ENCODE peak calls at places on chromosomes 5 and 9, in six cellular contexts. A, U, C, T, Y and L are unnamed samples.

GRCh38 chr5:177448244-177448950 is 1.8 kb downstream of the PRR7 start:
- DNase-seq in C (no peak), U (no peak), T (no peak), Y (no peak), A (no peak), L (no peak)

GRCh38 chr5:133121080-133121479 is 69.3 kb downstream of the HSPA4 start:
- DNase-seq in A (no peak), Y (no peak), U (no peak), T (no peak), C (no peak), L (no peak)

GRCh38 chr5:83401122-83401620 is 70.4 kb upstream of the VCAN start:
- DNase-seq in T (no peak), C (peak), A (no peak), Y (peak), U (no peak), L (no peak)

GRCh38 chr5:10306114-10306513 is 1.6 kb downstream of the CMBL start:
- DNase-seq in Y (no peak), C (no peak), U (peak), T (no peak), A (no peak), L (no peak)

GRCh38 chr5:55708732-55709131 is 3.4 kb downstream of the SLC38A9 start:
- DNase-seq in A (peak), C (peak), U (no peak), Y (no peak), T (peak), L (peak)

GRCh38 chr5:23445573-23445972 is 61.8 kb upstream of the PRDM9 start:
- DNase-seq in C (no peak), Y (no peak), A (no peak), U (no peak), T (peak), L (peak)

GRCh38 chr5:74205745-74206570 is 434.6 kb downstream of the ENC1 start:
- DNase-seq in A (no peak), C (no peak), Y (no peak), T (no peak), U (no peak), L (peak)

GRCh38 chr9:135299239-135299590 is 180.4 kb upstream of the PPP1R26 start:
- DNase-seq in U (no peak), Y (no peak), T (no peak), C (no peak), A (no peak), L (no peak)

GRCh38 chr9:18979367-18979766 is 53.6 kb downstream of the SAXO1 start:
- DNase-seq in A (peak), Y (no peak), T (peak), U (no peak), C (peak), L (peak)

GRCh38 chr5:143016777-143017374 is 246.7 kb downstream of the ARHGAP26 start:
- DNase-seq in Y (peak), T (peak), U (no peak), C (peak), A (peak), L (peak)

GRCh38 chr5:128213340-128213739 is 129.8 kb downstream of the SLC12A2 start:
- DNase-seq in C (peak), A (peak), Y (peak), T (peak), U (no peak), L (peak)

GRCh38 chr9:129175825-129176633 is 2.0 kb downstream of the IER5L start:
- DNase-seq in Y (peak), C (peak), T (peak), A (peak), U (peak), L (peak)

GRCh38 chr5:41527201-41527779 is 16.9 kb upstream of the PLCXD3 start:
- DNase-seq in Y (no peak), A (peak), T (peak), U (no peak), C (peak), L (peak)

GRCh38 chr5:149015561-149015960 is 47.3 kb downstream of the SH3TC2 start:
- DNase-seq in C (no peak), Y (no peak), U (no peak), A (peak), T (no peak), L (no peak)

GRCh38 chr5:148746826-148747535 is 79.4 kb upstream of the ADRB2 start:
- DNase-seq in C (peak), U (no peak), T (peak), Y (no peak), A (peak), L (no peak)

GRCh38 chr9:134323741-134324358 is 2.4 kb upstream of the RXRA start:
- DNase-seq in U (peak), A (no peak), C (no peak), T (peak), Y (no peak), L (peak)

GRCh38 chr5:52007230-52007858 is 624.1 kb downstream of the ISL1 start:
- DNase-seq in Y (peak), C (peak), U (no peak), T (peak), A (peak), L (peak)

GRCh38 chr5:37208883-37209808 is 40.0 kb downstream of the CPLANE1 start:
- DNase-seq in A (peak), C (peak), Y (peak), T (no peak), U (no peak), L (no peak)

GRCh38 chr9:90870646-90871326 is 69.2 kb downstream of the SYK start:
- DNase-seq in A (peak), Y (peak), C (peak), U (no peak), T (peak), L (peak)

GRCh38 chr9:33782395-33783152 is 12.8 kb upstream of the PRSS3 start:
- DNase-seq in Y (no peak), T (no peak), C (peak), A (peak), U (no peak), L (peak)

GRCh38 chr5:22541037-22541436 is 312.1 kb downstream of the CDH12 start:
- DNase-seq in T (no peak), Y (no peak), C (no peak), U (no peak), A (no peak), L (peak)

GRCh38 chr9:116687074-116687761 is at the start of gene TRIM32:
- DNase-seq in C (peak), T (peak), U (peak), Y (peak), A (peak), L (peak)

GRCh38 chr5:169629847-169630548 is 7.1 kb upstream of the DOCK2 start:
- DNase-seq in C (peak), U (no peak), Y (no peak), T (peak), A (peak), L (peak)

GRCh38 chr5:54996476-54996875 is 11.1 kb upstream of the ESM1 start:
- DNase-seq in C (no peak), T (no peak), U (no peak), A (peak), Y (no peak), L (no peak)

GRCh38 chr9:125428515-125429467 is 167.2 kb downstream of the GAPVD1 start:
- DNase-seq in A (no peak), C (no peak), T (no peak), U (peak), Y (no peak), L (no peak)

GRCh38 chr5:178551059-178551458 is 39.1 kb downstream of the COL23A1 start:
- DNase-seq in T (no peak), Y (peak), A (peak), U (no peak), C (peak), L (peak)

GRCh38 chr9:19294219-19294618 is 63.7 kb downstream of the DENND4C start:
- DNase-seq in T (no peak), Y (no peak), A (no peak), U (no peak), C (no peak), L (no peak)

GRCh38 chr9:99360026-99360425 is 137.9 kb downstream of the SEC61B start:
- DNase-seq in Y (no peak), A (no peak), U (no peak), C (no peak), T (no peak), L (no peak)

GRCh38 chr9:78054180-78054579 is 22.6 kb upstream of the GNAQ start:
- DNase-seq in A (no peak), T (peak), U (no peak), C (no peak), Y (no peak), L (no peak)

GRCh38 chr9:127225747-127226646 is 38.6 kb upstream of the GARNL3 start:
- DNase-seq in Y (peak), A (no peak), U (no peak), C (no peak), T (no peak), L (no peak)

GRCh38 chr5:40734986-40735385 is 20.8 kb downstream of the TTC33 start:
- DNase-seq in A (peak), Y (no peak), U (no peak), T (no peak), C (peak), L (no peak)

GRCh38 chr5:1220351-1220750 is 4.8 kb upstream of the SLC6A18 start:
- DNase-seq in C (no peak), T (no peak), U (no peak), Y (no peak), A (no peak), L (no peak)

GRCh38 chr9:3736186-3736585 is 210.4 kb upstream of the RFX3 start:
- DNase-seq in A (no peak), U (no peak), Y (no peak), T (no peak), C (peak), L (no peak)

GRCh38 chr5:81020478-81021167 is 60.5 kb downstream of the RASGRF2 start:
- DNase-seq in U (no peak), A (no peak), Y (no peak), T (peak), C (no peak), L (peak)

GRCh38 chr9:134057751-134058701 is 9.8 kb downstream of the BRD3 start:
- DNase-seq in Y (no peak), A (no peak), T (no peak), C (no peak), U (peak), L (no peak)

GRCh38 chr9:109143881-109144562 is 23.0 kb downstream of the FRRS1L start:
- DNase-seq in U (no peak), T (peak), C (peak), A (no peak), Y (peak), L (peak)

GRCh38 chr5:32223972-32224608 is 50.0 kb upstream of the GOLPH3 start:
- DNase-seq in A (no peak), T (peak), C (peak), Y (no peak), U (no peak), L (peak)

GRCh38 chr9:83013867-83014605 is 48.9 kb downstream of the RASEF start:
- DNase-seq in C (peak), Y (no peak), T (peak), A (no peak), U (no peak), L (no peak)

DNA sequence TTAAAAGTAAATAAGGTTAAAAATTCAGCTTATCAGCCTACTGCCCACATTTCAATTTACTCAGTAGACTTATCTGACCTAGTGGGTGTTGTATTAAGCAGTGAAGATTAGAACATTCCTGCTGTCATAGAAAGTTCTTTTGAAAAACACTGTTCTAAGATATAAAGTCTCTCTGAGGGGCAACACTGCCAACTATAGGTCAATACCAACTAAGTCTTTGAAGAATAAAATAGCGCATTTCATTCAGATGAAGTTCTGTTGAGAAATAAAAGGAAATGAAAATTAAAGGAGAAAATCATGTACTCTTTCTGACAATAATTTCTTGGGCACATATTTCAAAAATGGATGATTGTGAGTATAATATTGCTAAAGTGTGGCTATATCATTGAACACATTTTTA is 86.8 kb downstream of the PTPRD start:
- DNase-seq in Y (no peak), A (no peak), T (no peak), C (no peak), U (no peak), L (no peak)
- TF ChIP-seq CTCF in Y (no peak), A (no peak), T (peak), C (no peak), U (no peak), L (no peak)

GRCh38 chr5:140827704-140828401 is at the start of gene PCDHA6:
- DNase-seq in Y (no peak), A (peak), U (no peak), T (no peak), C (no peak), L (peak)
- TF ChIP-seq CTCF in Y (no peak), A (no peak), U (no peak), T (peak), C (no peak), L (peak)

GRCh38 chr5:3598236-3598635 is 2.6 kb downstream of the IRX1 start:
- DNase-seq in Y (no peak), U (no peak), T (peak), A (no peak), C (no peak), L (peak)

GRCh38 chr5:3600106-3600997 is 4.7 kb downstream of the IRX1 start:
- DNase-seq in T (peak), A (no peak), Y (peak), C (no peak), U (no peak), L (no peak)

GRCh38 chr5:3598725-3599282 is 3.2 kb downstream of the IRX1 start:
- DNase-seq in U (no peak), T (peak), Y (no peak), C (no peak), A (no peak), L (peak)

GRCh38 chr5:3601060-3601710 is 5.6 kb downstream of the IRX1 start:
- DNase-seq in A (no peak), U (no peak), C (no peak), T (peak), Y (no peak), L (no peak)

GRCh38 chr5:3599283-3600105 is 3.9 kb downstream of the IRX1 start:
- DNase-seq in U (no peak), T (peak), C (no peak), A (no peak), Y (peak), L (no peak)
- TF ChIP-seq CTCF in U (no peak), T (peak), C (no peak), A (no peak), Y (no peak), L (no peak)

GRCh38 chr9:107816187-107817021 is 326.8 kb upstream of the KLF4 start:
- DNase-seq in T (no peak), Y (peak), A (no peak), C (no peak), U (no peak), L (no peak)
- TF ChIP-seq CTCF in T (no peak), Y (no peak), A (no peak), C (no peak), U (no peak), L (no peak)

DNA sequence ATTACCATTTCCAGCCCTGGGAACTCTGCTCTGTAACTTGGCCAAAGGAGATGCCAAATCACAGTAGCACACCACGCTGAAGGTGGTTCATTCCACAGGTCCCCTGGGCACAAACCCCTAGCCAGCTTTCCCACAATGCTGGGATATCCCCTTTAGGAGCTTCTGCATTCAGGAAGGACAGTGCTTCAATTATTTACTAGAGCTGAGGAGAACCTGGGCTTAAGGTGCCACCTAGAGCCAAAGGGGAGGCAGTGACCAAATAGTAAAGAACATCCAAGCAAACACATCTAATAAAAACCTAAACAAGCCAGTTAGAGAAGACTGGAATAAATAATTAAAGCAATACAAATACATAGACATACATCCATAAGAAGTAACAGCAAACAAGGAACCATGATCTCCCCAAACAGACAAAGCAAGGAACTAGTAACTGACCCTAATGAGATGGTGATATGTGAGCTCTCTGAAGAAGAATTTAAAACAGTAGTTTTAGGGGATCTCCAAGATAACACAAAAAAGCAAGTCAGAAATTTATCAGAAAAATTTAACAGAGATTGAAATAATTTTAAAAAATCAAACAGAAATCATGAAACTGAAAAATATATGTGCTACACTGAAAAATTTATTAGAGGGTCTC is 14.6 kb downstream of the KIF4B start:
- DNase-seq in Y (no peak), U (no peak), T (peak), C (no peak), A (peak), L (peak)
- TF ChIP-seq CTCF in Y (peak), U (no peak), T (peak), C (peak), A (peak), L (peak)

DNA sequence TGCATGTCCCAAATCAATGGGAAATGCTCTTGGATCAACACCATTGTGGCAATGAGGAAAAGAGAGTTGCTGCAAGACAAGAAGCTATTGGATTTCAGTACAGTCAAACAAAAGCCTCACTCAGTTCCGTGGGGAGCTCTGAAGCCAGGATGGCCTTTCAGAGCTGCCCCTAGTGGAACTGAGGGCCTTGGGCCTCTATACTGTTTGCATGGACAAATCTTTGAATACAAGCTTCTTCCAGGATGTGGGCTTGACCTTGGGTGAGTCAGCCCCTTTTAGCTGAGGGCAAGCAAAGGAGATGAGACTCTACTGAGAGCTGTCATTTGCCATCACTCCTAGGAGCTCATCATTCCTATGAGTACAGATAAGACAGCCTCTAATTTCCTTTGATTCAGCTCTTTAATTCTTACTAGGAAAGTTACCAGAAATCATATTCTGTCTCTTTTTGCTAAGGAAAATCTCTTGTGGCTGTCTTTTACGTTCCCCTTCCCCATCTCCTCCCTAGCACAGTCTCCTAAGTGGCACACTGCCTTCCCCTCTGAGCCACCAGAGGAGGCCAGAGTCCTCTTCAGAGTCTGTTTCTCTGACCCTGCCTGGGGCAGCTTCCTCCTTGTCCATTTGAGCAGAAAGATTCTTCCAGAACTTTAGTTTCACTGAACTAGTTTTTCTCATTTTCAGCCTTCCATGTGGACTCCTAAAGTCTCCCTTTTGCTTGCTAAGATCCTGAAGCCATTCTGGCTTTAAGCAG is 168.8 kb upstream of the POC5 start:
- DNase-seq in A (no peak), Y (peak), T (no peak), C (no peak), U (no peak), L (peak)
- TF ChIP-seq CTCF in A (no peak), Y (peak), T (peak), C (no peak), U (no peak), L (no peak)

GRCh38 chr9:34896112-34896511 is 62.0 kb upstream of the PHF24 start:
- DNase-seq in T (no peak), U (no peak), Y (no peak), A (no peak), C (no peak), L (peak)
- TF ChIP-seq CTCF in T (peak), U (no peak), Y (no peak), A (no peak), C (no peak), L (peak)